ENCODE peak calls at places on chromosomes 2 and 18, in nine cellular contexts. T is HT-29, D is NCI-H2171, V is SHP77, W is NCI-H2029, L is neural crest cell, N is astrocyte, C is BJ, I is T-helper 9 cell. Y is an unnamed sample.
A peak's percentile ranks its signal among the peaks of the same experiment; 100 is the strongest.

GRCh38 chr2:231604101-231604684 is 11.5 kb downstream of the TEX44 start:
- DNase-seq in W (no peak), C (peak; percentile 21), L (peak; percentile 63), N (no peak), D (peak; percentile 31), I (peak; percentile 31), V (no peak), T (peak; percentile 71), Y (no peak)

GRCh38 chr2:125667630-125668029 is 988.3 kb upstream of the GYPC start:
- DNase-seq in L (no peak), V (no peak), N (no peak), D (no peak), I (no peak), T (no peak), C (no peak), W (no peak), Y (no peak)

GRCh38 chr2:171568085-171568484 is 45.8 kb downstream of the CYBRD1 start:
- DNase-seq in W (no peak), I (no peak), L (no peak), N (no peak), D (no peak), C (no peak), V (no peak), T (no peak), Y (no peak)

GRCh38 chr2:74291891-74292621 is 51.2 kb downstream of the SLC4A5 start:
- DNase-seq in W (no peak), N (no peak), D (no peak), L (no peak), C (no peak), T (no peak), V (no peak), I (no peak), Y (no peak)

GRCh38 chr2:3110555-3110954 is 267.1 kb downstream of the EIPR1 start:
- DNase-seq in L (no peak), V (no peak), W (no peak), I (no peak), T (no peak), D (no peak), N (no peak), C (no peak), Y (no peak)

GRCh38 chr2:74399785-74400184 is 19.7 kb upstream of the DCTN1 start:
- DNase-seq in D (no peak), I (no peak), W (no peak), T (peak; percentile 23), C (no peak), V (no peak), N (no peak), L (no peak), Y (no peak)

GRCh38 chr2:28977176-28977875 is 3.8 kb upstream of the TOGARAM2 start:
- DNase-seq in I (no peak), N (no peak), V (no peak), L (no peak), D (no peak), T (no peak), W (no peak), C (no peak), Y (no peak)

GRCh38 chr2:235922851-235923250 is 245.3 kb downstream of the GBX2 start:
- DNase-seq in N (no peak), L (no peak), D (no peak), I (no peak), C (no peak), V (no peak), T (no peak), W (no peak), Y (no peak)

GRCh38 chr2:8426577-8426976 is 255.3 kb upstream of the ID2 start:
- DNase-seq in N (no peak), I (no peak), C (no peak), V (no peak), D (no peak), W (no peak), T (peak; percentile 37), L (no peak), Y (no peak)

GRCh38 chr18:68604256-68604655 is 110.7 kb downstream of the TMX3 start:
- DNase-seq in W (no peak), D (no peak), I (no peak), N (no peak), V (no peak), L (no peak), C (peak; percentile 20), T (no peak), Y (no peak)

GRCh38 chr2:60886962-60887361 is 5.6 kb downstream of the REL start:
- DNase-seq in N (no peak), L (no peak), T (no peak), D (no peak), C (no peak), I (no peak), W (no peak), V (no peak), Y (no peak)

GRCh38 chr2:46669996-46670793 is 190.8 kb downstream of the TMEM247 start:
- DNase-seq in C (peak; percentile 63), D (no peak), V (no peak), W (no peak), L (no peak), N (peak; percentile 79), T (no peak), I (no peak), Y (no peak)

GRCh38 chr2:158688722-158689121 is 106.4 kb upstream of the DAPL1 start:
- DNase-seq in W (no peak), V (no peak), N (no peak), L (no peak), I (no peak), D (no peak), T (no peak), C (no peak), Y (no peak)

GRCh38 chr2:100554788-100555407 is 7.9 kb upstream of the PDCL3 start:
- DNase-seq in W (no peak), V (no peak), C (no peak), T (no peak), I (peak; percentile 16), L (no peak), D (no peak), N (no peak), Y (no peak)

GRCh38 chr2:7744827-7745226 is 827.6 kb downstream of the RNF144A start:
- DNase-seq in L (no peak), N (peak; percentile 3), V (no peak), D (no peak), C (no peak), I (peak; percentile 35), W (peak; percentile 34), T (no peak), Y (no peak)

GRCh38 chr2:71505086-71505769 is 51.9 kb downstream of the DYSF start:
- DNase-seq in C (no peak), V (peak; percentile 30), T (no peak), L (no peak), D (peak; percentile 68), W (no peak), I (no peak), N (no peak), Y (no peak)

GRCh38 chr2:72984172-72984671 is 66.9 kb downstream of the EMX1 start:
- DNase-seq in I (no peak), C (no peak), W (no peak), L (no peak), V (peak; percentile 13), N (no peak), D (no peak), T (no peak), Y (no peak)

GRCh38 chr2:237441605-237442004 is 27.6 kb upstream of the COL6A3 start:
- DNase-seq in I (no peak), N (peak; percentile 84), C (no peak), T (no peak), L (no peak), D (no peak), W (no peak), V (no peak), Y (peak; percentile 38)

GRCh38 chr2:60553496-60553991 is at the start of gene BCL11A:
- DNase-seq in N (peak; percentile 91), V (peak; percentile 68), W (peak; percentile 79), D (peak; percentile 78), L (peak; percentile 61), I (no peak), C (no peak), T (no peak), Y (peak; percentile 61)

GRCh38 chr18:51448949-51449348 is 251.5 kb upstream of the MEX3C start:
- DNase-seq in D (no peak), T (no peak), C (no peak), I (no peak), L (no peak), W (no peak), N (no peak), V (no peak), Y (no peak)

GRCh38 chr2:67616749-67617148 is 219.6 kb downstream of the ETAA1 start:
- DNase-seq in T (no peak), N (peak; percentile 94), W (no peak), I (no peak), D (no peak), V (no peak), C (no peak), L (no peak), Y (no peak)

GRCh38 chr2:151851761-151852160 is 23.5 kb upstream of the ARL5A start:
- DNase-seq in V (no peak), D (peak; percentile 5), T (no peak), I (no peak), L (no peak), W (no peak), N (peak; percentile 73), C (no peak), Y (no peak)

GRCh38 chr2:171249689-171250088 is 89.0 kb upstream of the TLK1 start:
- DNase-seq in T (no peak), N (no peak), I (no peak), D (no peak), C (no peak), V (no peak), W (no peak), L (no peak), Y (no peak)

GRCh38 chr18:54220406-54220805 is 4.1 kb downstream of the MBD2 start:
- DNase-seq in N (no peak), I (no peak), V (no peak), T (no peak), W (no peak), L (no peak), C (no peak), D (no peak), Y (no peak)

GRCh38 chr18:35289293-35290069 is 548 bp downstream of the ZSCAN30 start:
- DNase-seq in W (no peak), C (no peak), D (no peak), T (no peak), N (no peak), I (no peak), L (no peak), V (peak; percentile 8), Y (no peak)

GRCh38 chr2:69830045-69830905 is 815 bp downstream of the GMCL1 start:
- DNase-seq in C (no peak), W (no peak), T (peak; percentile 75), I (peak; percentile 26), V (no peak), D (no peak), N (peak; percentile 12), L (peak; percentile 20), Y (no peak)

GRCh38 chr2:68931799-68932198 is 20.9 kb downstream of the GKN2 start:
- DNase-seq in V (no peak), T (no peak), W (no peak), L (no peak), D (no peak), C (no peak), I (no peak), N (no peak), Y (peak; percentile 54)

GRCh38 chr2:177327065-177327464 is 62.5 kb upstream of the NFE2L2 start:
- DNase-seq in V (no peak), L (no peak), N (no peak), D (no peak), I (no peak), W (no peak), C (no peak), T (no peak), Y (no peak)

GRCh38 chr2:214005337-214005736 is 405.5 kb upstream of the VWC2L start:
- DNase-seq in T (no peak), C (no peak), N (peak; percentile 9), D (no peak), V (peak; percentile 1), W (no peak), I (no peak), L (no peak), Y (no peak)

Y was measured in AG04449.